ENCODE peak calls at places on chromosomes 11 and 22, in five cellular contexts. H is DMS153, Q is glutamatergic neuron, K is LHCN-M2, V is HTR-8/SVneo. Y is an unnamed sample.

GRCh38 chr11:71372693-71373657 is 75.2 kb downstream of the DHCR7 start:
- DNase-seq in H (no peak), Q (no peak), K (peak), V (peak), Y (peak)

GRCh38 chr11:105081412-105082150 is 36.4 kb upstream of the CARD16 start:
- DNase-seq in H (no peak), Q (no peak), K (no peak), V (no peak), Y (no peak)

GRCh38 chr22:31753005-31753633 is 700 bp upstream of the DEPDC5 start:
- DNase-seq in H (peak), Q (peak), K (peak), V (no peak), Y (no peak)

GRCh38 chr11:10117709-10118341 is 176.2 kb downstream of the SBF2 start:
- DNase-seq in H (no peak), Q (no peak), K (peak), V (no peak), Y (peak)

GRCh38 chr22:42116848-42117424 is 13.7 kb downstream of the CYP2D6 start:
- DNase-seq in H (no peak), Q (no peak), K (peak), V (no peak), Y (no peak)

GRCh38 chr11:116692318-116693106 is 80.3 kb downstream of the BUD13 start:
- DNase-seq in H (no peak), Q (no peak), K (no peak), V (no peak), Y (no peak)

GRCh38 chr11:67392182-67392715 is 463 bp downstream of the RAD9A start:
- DNase-seq in H (no peak), Q (no peak), K (no peak), V (no peak), Y (peak)

GRCh38 chr11:114685097-114685496 is 6.8 kb downstream of the NXPE2 start:
- DNase-seq in H (no peak), Q (no peak), K (no peak), V (no peak), Y (no peak)

GRCh38 chr11:30561691-30562412 is 24.3 kb downstream of the MPPED2 start:
- DNase-seq in H (no peak), Q (no peak), K (no peak), V (no peak), Y (no peak)

GRCh38 chr11:111977141-111978027 is 40.2 kb downstream of the DIXDC1 start:
- DNase-seq in H (peak), Q (peak), K (peak), V (peak), Y (peak)

GRCh38 chr11:12410006-12410728 is 32.8 kb downstream of the PARVA start:
- DNase-seq in H (no peak), Q (no peak), K (peak), V (peak), Y (no peak)

GRCh38 chr11:40491341-40491740 is 968.1 kb downstream of the LRRC4C start:
- DNase-seq in H (no peak), Q (no peak), K (no peak), V (no peak), Y (no peak)

GRCh38 chr22:28023774-28024173 is 104.7 kb upstream of the PITPNB start:
- DNase-seq in H (no peak), Q (no peak), K (no peak), V (no peak), Y (no peak)

Y was measured in hepatic stellate cell.